ENCODE peak calls at places on chromosomes 13 and 19, in five cellular contexts. E is coronary artery, S is A549, O is AG09309, J is fibroblast of pulmonary artery. C is an unnamed sample.

GRCh38 chr19:47021536-47022139 is 2.0 kb downstream of the NPAS1 start:
- DNase-seq in E (no peak), S (no peak), O (no peak), J (no peak), C (no peak)

GRCh38 chr19:10321417-10321797 is 5.6 kb upstream of the FDX2 start:
- DNase-seq in E (no peak), S (no peak), O (no peak), J (no peak), C (no peak)

GRCh38 chr13:39051157-39051556 is 12.9 kb downstream of the NHLRC3 start:
- DNase-seq in E (no peak), S (no peak), O (peak), J (peak), C (peak)

GRCh38 chr13:21698975-21699679 is 28.3 kb downstream of the FGF9 start:
- DNase-seq in E (no peak), S (no peak), O (no peak), J (no peak), C (no peak)

GRCh38 chr19:16849168-16849567 is 20.0 kb downstream of the SIN3B start:
- DNase-seq in E (no peak), S (no peak), O (no peak), J (no peak), C (peak)

GRCh38 chr19:2888739-2889224 is 11.9 kb upstream of the ZNF57 start:
- DNase-seq in E (no peak), S (no peak), O (no peak), J (no peak), C (no peak)

GRCh38 chr13:29563941-29564340 is 31.5 kb downstream of the SLC7A1 start:
- DNase-seq in E (no peak), S (no peak), O (no peak), J (no peak), C (no peak)

GRCh38 chr19:15124572-15125231 is 17.5 kb downstream of the SYDE1 start:
- DNase-seq in E (no peak), S (no peak), O (no peak), J (no peak), C (no peak)

GRCh38 chr19:9309974-9310446 is 372 bp upstream of the ZNF699 start:
- DNase-seq in E (peak), S (peak), O (peak), J (peak), C (peak)

GRCh38 chr13:107867701-107868661 is 347.4 kb downstream of the LIG4 start:
- DNase-seq in E (no peak), S (no peak), O (no peak), J (peak), C (peak)

GRCh38 chr13:47798906-47799305 is 202.2 kb downstream of the SUCLA2 start:
- DNase-seq in E (no peak), S (no peak), O (peak), J (peak), C (peak)

GRCh38 chr13:111304041-111304544 is 16.3 kb upstream of the TEX29 start:
- DNase-seq in E (no peak), S (no peak), O (no peak), J (no peak), C (no peak)

GRCh38 chr19:3276341-3276799 is 51.9 kb downstream of the CELF5 start:
- DNase-seq in E (no peak), S (peak), O (no peak), J (no peak), C (no peak)

GRCh38 chr13:100674363-100674847 is at the start of gene TMTC4:
- DNase-seq in E (no peak), S (no peak), O (no peak), J (no peak), C (no peak)

GRCh38 chr19:54803410-54803809 is at the start of gene KIR2DL4:
- DNase-seq in E (no peak), S (no peak), O (no peak), J (no peak), C (no peak)

GRCh38 chr13:95784891-95785290 is 108.0 kb downstream of the DNAJC3 start:
- DNase-seq in E (no peak), S (no peak), O (no peak), J (peak), C (peak)

GRCh38 chr19:3250675-3251074 is 26.2 kb downstream of the CELF5 start:
- DNase-seq in E (no peak), S (no peak), O (no peak), J (peak), C (peak)

GRCh38 chr19:28242317-28242927 is 970.5 kb downstream of the UQCRFS1 start:
- DNase-seq in E (no peak), S (peak), O (no peak), J (peak), C (peak)
- TF ChIP-seq CTCF in E (no peak), S (peak), O (peak), J (peak), C (peak)

GRCh38 chr19:56101746-56102535 is 19.2 kb downstream of the ZNF787 start:
- DNase-seq in E (no peak), S (no peak), O (no peak), J (no peak), C (no peak)
- H3K4me3 ChIP-seq in E (no peak), S (no peak), O (no peak), J (no peak), C (no peak)

DNA sequence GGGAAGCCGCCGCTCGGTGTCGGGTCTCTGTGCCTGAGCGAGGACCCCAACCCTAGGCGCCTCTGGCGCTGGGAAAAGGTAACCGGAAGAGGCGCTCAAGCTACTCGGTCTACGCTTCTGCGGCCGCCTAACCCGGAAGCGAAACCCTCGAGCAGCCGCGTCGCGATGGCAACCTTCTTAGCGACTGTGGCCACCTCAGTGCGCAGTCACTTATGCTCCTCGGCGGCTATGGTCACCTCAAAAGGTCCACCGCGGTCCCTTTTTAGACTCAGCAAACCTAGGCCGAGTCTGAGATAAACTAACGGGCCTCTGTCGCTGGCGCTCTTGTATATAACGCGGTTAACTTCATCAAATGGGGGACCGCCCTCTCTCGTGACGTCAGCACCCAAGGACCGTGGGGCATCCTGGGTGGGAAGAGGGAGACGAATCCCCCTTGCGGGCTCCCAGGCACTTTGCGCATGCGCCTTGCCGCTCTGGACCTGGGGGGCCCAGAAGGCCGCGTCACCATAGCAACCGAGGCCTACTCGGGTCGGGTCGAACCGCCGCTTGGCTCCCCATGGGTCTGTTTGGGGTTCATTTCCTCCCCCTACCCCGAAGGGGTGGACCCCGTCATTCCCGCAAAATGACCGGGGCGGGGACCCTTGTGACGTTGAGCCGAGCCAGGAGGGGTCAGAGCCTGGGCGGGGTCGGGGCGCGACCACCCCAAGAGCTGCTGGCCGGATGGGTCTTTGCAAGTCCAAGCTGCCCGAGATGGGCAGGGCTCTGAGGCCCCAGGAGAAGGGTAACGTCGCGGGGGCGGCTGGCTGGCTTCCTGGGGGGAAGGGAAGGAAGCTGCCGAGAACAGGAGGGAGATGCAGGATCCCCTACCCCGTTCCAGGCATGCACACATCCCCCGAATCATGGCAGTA is at the start of gene GTF2F1:
- DNase-seq in E (peak), S (peak), O (peak), J (peak), C (peak)
- TF ChIP-seq CTCF in E (no peak), S (no peak), O (peak), J (peak), C (peak)

GRCh38 chr19:4372630-4373367 is 27.5 kb downstream of the SH3GL1 start:
- DNase-seq in E (no peak), S (no peak), O (no peak), J (no peak), C (no peak)

GRCh38 chr19:4375164-4375619 is 25.2 kb downstream of the SH3GL1 start:
- DNase-seq in E (no peak), S (no peak), O (no peak), J (no peak), C (no peak)

GRCh38 chr19:4373601-4374441 is 26.5 kb downstream of the SH3GL1 start:
- DNase-seq in E (peak), S (no peak), O (no peak), J (peak), C (peak)

GRCh38 chr19:4375620-4376228 is 24.6 kb downstream of the SH3GL1 start:
- DNase-seq in E (no peak), S (no peak), O (peak), J (peak), C (peak)

GRCh38 chr19:4374451-4375163 is 25.7 kb downstream of the SH3GL1 start:
- DNase-seq in E (peak), S (peak), O (peak), J (peak), C (peak)
- H3K4me3 ChIP-seq in E (peak), S (no peak), O (no peak), J (no peak), C (no peak)

GRCh38 chr13:40402931-40403412 is 263.5 kb downstream of the FOXO1 start:
- DNase-seq in E (no peak), S (peak), O (no peak), J (peak), C (peak)

GRCh38 chr13:40404407-40404806 is 262.0 kb downstream of the FOXO1 start:
- DNase-seq in E (no peak), S (no peak), O (no peak), J (no peak), C (no peak)

GRCh38 chr13:40401911-40402776 is 264.3 kb downstream of the FOXO1 start:
- DNase-seq in E (peak), S (peak), O (peak), J (peak), C (peak)

GRCh38 chr13:40404967-40405716 is 261.3 kb downstream of the FOXO1 start:
- DNase-seq in E (no peak), S (no peak), O (no peak), J (no peak), C (no peak)

DNA sequence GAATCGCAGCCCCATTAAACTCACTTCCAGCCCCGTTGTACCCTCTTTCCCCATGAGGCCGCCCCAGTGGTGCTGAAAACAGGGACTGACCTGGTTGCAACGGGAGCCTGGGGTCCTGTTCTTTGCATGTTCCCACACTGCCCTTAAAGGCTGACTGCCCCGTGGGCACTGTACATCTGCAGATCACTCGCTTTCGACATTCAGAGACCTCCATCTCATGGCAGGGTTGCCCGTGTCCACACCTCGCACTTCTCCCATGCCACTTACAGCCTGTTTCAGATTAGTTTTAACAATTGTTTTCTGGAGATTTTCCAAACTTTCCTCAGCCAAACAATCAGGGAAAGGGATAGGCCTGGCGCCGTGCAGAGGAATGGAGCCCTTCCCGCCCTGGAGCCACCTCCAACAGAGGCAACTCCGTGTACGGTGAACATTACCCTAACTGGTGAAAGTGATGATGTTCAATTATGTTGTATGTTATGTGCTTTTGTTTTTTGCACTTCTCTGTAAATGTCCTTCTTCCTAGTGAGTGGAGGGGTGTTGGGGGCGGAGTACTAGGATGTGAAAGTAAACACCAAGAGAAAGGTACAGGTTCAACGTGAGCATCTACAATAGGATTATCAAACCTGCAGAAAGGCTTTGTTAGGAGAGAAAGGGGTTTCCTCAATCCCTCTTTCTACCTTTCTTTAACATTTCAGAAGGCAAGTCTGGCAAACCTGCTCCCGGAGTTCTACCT is 262.8 kb downstream of the FOXO1 start:
- DNase-seq in E (no peak), S (no peak), O (no peak), J (no peak), C (no peak)
- TF ChIP-seq CTCF in E (no peak), S (no peak), O (no peak), J (no peak), C (no peak)

DNA sequence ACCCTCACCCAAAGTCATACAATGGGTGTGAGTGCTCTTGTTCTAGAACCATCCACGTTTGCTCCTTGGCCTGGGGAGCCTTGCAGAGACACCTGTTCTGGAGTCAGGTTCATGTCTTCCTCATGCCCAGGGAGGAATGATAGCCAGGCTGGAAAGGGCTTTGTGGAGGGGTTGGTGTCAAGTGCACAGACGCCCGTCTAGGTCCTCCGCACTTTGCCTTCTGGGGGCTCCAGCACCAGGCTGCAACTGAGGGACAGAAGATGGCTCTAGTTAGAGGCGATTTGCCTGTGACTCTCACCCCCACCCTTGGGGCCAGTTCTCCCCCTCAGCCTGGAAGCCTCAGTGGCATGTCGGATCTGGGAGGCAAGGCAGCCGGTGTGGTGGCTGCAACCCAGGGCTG is 47.2 kb upstream of the ZNF536 start:
- DNase-seq in E (peak), S (no peak), O (no peak), J (no peak), C (no peak)
- H3K4me3 ChIP-seq in E (no peak), S (no peak), O (no peak), J (no peak), C (no peak)

GRCh38 chr19:28961772-28962500 is 251.0 kb downstream of the UQCRFS1 start:
- DNase-seq in E (no peak), S (no peak), O (peak), J (peak), C (peak)
- TF ChIP-seq CTCF in E (no peak), S (no peak), O (no peak), J (no peak), C (no peak)

GRCh38 chr13:80717834-80718233 is 376.9 kb upstream of the SPRY2 start:
- DNase-seq in E (no peak), S (no peak), O (no peak), J (no peak), C (no peak)
- H3K4me3 ChIP-seq in E (no peak), S (no peak), O (no peak), J (no peak), C (no peak)

GRCh38 chr19:50008532-50008931 is 16.6 kb downstream of the VRK3 start:
- DNase-seq in E (no peak), S (no peak), O (no peak), J (no peak), C (peak)
- TF ChIP-seq CTCF in E (no peak), S (peak), O (no peak), J (peak), C (peak)

C was measured in cardiac fibroblast.